ENCODE peak calls at places on chromosomes 11 and 22, in four cellular contexts. C is osteoblast, U is tibial artery, V is endothelial cell. B is an unnamed sample.

GRCh38 chr11:67732045-67732787 is 57.8 kb upstream of the ALDH3B2 start:
- DNase-seq in C (peak; percentile 22), U (no peak), V (peak; percentile 25), B (no peak)

GRCh38 chr11:125226701-125227100 is 62.1 kb downstream of the PKNOX2 start:
- DNase-seq in C (no peak), U (no peak), V (no peak), B (no peak)

GRCh38 chr11:92556435-92556834 is 331.8 kb downstream of the FAT3 start:
- DNase-seq in C (no peak), U (no peak), V (peak; percentile 39), B (no peak)

GRCh38 chr22:45842141-45842831 is 134.7 kb downstream of the WNT7B start:
- DNase-seq in C (no peak), U (no peak), V (no peak), B (no peak)

GRCh38 chr22:21447694-21448402 is 19.3 kb upstream of the TMEM191C start:
- DNase-seq in C (no peak), U (peak; percentile 61), V (peak; percentile 10), B (no peak)

GRCh38 chr22:28484662-28485061 is 195.0 kb downstream of the TTC28 start:
- DNase-seq in C (no peak), U (no peak), V (no peak), B (no peak)

GRCh38 chr11:134535029-134536025 is 123.3 kb upstream of the B3GAT1 start:
- DNase-seq in C (no peak), U (peak; percentile 38), V (no peak), B (no peak)

GRCh38 chr22:35337932-35338331 is 38.2 kb downstream of the TOM1 start:
- DNase-seq in C (peak; percentile 71), U (no peak), V (no peak), B (no peak)

GRCh38 chr22:27879923-27880322 is 39.1 kb downstream of the PITPNB start:
- DNase-seq in C (no peak), U (no peak), V (peak; percentile 48), B (no peak)

GRCh38 chr11:134384406-134384805 is 27.6 kb downstream of the B3GAT1 start:
- DNase-seq in C (no peak), U (no peak), V (no peak), B (no peak)

GRCh38 chr22:39302431-39302960 is 16.9 kb downstream of the RPL3 start:
- DNase-seq in C (peak; percentile 22), U (no peak), V (no peak), B (no peak)
- TF ChIP-seq CTCF in C (no peak), U (no peak), V (no peak), B (no peak)

GRCh38 chr11:56624661-56625110 is 10.0 kb upstream of the OR5M1 start:
- DNase-seq in C (peak; percentile 6), U (no peak), V (peak; percentile 24), B (no peak)
- TF ChIP-seq CTCF in C (peak; percentile 30), U (peak; percentile 36), V (no peak), B (peak; percentile 49)

GRCh38 chr22:44335903-44336803 is 23.4 kb upstream of the SHISAL1 start:
- DNase-seq in C (peak; percentile 69), U (no peak), V (no peak), B (no peak)
- TF ChIP-seq CTCF in C (no peak), U (no peak), V (no peak), B (no peak)

DNA sequence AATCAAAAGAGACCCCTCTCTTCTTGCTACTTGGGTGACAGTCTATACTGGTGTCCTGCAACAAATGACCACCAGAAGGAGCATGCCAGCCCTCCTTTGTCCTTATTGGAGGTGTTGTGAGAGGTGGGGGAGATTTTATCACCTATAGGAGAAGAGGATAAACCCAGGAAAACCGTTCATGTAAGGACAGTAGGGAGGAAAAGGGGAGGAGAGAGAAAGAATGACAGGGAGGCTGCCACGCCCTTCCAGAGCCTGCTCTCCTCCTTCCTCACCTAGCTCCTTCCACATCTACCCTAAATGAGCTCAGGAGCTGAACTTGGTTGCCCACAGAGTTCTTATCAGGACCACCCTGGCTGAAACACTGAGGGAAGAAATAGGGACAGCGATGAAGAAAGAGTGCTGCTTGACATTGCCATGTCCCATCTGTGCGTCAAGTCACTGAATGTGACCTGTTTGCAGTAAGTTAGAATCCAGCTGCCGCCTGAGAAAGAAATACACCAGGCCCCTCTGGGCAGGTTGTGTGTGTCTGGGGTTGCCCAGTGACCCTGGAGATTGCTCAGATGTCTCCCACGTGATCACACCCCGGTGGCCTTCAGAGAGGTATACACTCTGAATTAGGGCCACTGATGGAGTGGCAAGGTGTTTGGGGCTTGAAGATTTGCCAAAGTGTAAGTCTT is 40.4 kb upstream of the ETS1 start:
- DNase-seq in C (no peak), U (no peak), V (no peak), B (no peak)
- TF ChIP-seq CTCF in C (no peak), U (no peak), V (no peak), B (no peak)

B was measured in progenitor cell of endocrine pancreas.